ENCODE peak calls at places on chromosomes 4 and X, in eight cellular contexts. N is stimulated activated naive CD8-positive, alpha-beta T cell treated with anti-CD3 and anti-CD28 coated beads, Interleukin-15, Interleukin-2, amounts not matched to agents 100 U/mL and 50 U/mL, for 24 hours; P is T-helper 17 cell; U is B cell; V is heart left ventricle; Q is central memory CD8-positive, alpha-beta T cell; K is natural killer cell; I is foreskin keratinocyte. H is an unnamed sample.
A peak's percentile ranks its signal among the peaks of the same experiment; 100 is the strongest.

GRCh38 chr4:26056406-26056805 is 142.4 kb downstream of the SMIM20 start:
- ATAC-seq in N (no peak), P (no peak), U (no peak), V (no peak), Q (no peak), K (no peak), I (no peak), H (no peak)

GRCh38 chr4:146450524-146450923 is 71.2 kb downstream of the SLC10A7 start:
- ATAC-seq in N (peak; percentile 87), P (no peak), U (no peak), V (no peak), Q (no peak), K (peak; percentile 53), I (no peak), H (no peak)

GRCh38 chrX:57137481-57137880 is 284 bp upstream of the SPIN2A start:
- ATAC-seq in N (no peak), P (no peak), U (no peak), V (no peak), Q (no peak), K (no peak), I (peak; percentile 39), H (peak; percentile 50)

GRCh38 chr4:101136373-101137370 is 210.7 kb downstream of the PPP3CA start:
- ATAC-seq in N (no peak), P (no peak), U (no peak), V (no peak), Q (no peak), K (no peak), I (no peak), H (no peak)

GRCh38 chrX:48751343-48751742 is 10.2 kb upstream of the GLOD5 start:
- ATAC-seq in N (peak; percentile 63), P (no peak), U (no peak), V (no peak), Q (no peak), K (peak; percentile 64), I (no peak), H (no peak)

GRCh38 chr4:85177092-85177491 is 210.6 kb upstream of the WDFY3 start:
- ATAC-seq in N (no peak), P (no peak), U (no peak), V (no peak), Q (no peak), K (no peak), I (no peak), H (no peak)

GRCh38 chrX:7614616-7615015 is 228.4 kb upstream of the VCX start:
- ATAC-seq in N (no peak), P (no peak), U (no peak), V (no peak), Q (no peak), K (no peak), I (no peak), H (no peak)

GRCh38 chr4:188002751-188003150 is 7.2 kb downstream of the ZFP42 start:
- ATAC-seq in N (no peak), P (no peak), U (no peak), V (no peak), Q (no peak), K (no peak), I (peak; percentile 83), H (no peak)

GRCh38 chr4:86934147-86934771 is 552 bp upstream of the AFF1 start:
- ATAC-seq in N (no peak), P (no peak), U (no peak), V (no peak), Q (no peak), K (no peak), I (no peak), H (no peak)

GRCh38 chrX:38903093-38903492 is 101.8 kb downstream of the MID1IP1 start:
- ATAC-seq in N (no peak), P (no peak), U (no peak), V (no peak), Q (no peak), K (peak; percentile 62), I (no peak), H (no peak)

GRCh38 chr4:73917081-73917501 is 47.9 kb downstream of the CXCL1 start:
- ATAC-seq in N (no peak), P (no peak), U (no peak), V (peak; percentile 81), Q (no peak), K (no peak), I (peak; percentile 96), H (peak; percentile 76)

GRCh38 chr4:37960098-37960497 is at the start of gene PTTG2:
- ATAC-seq in N (no peak), P (no peak), U (no peak), V (no peak), Q (no peak), K (no peak), I (no peak), H (no peak)